ENCODE peak calls at places on chromosomes 6 and 20, in five cellular contexts. M is spleen, V is aorta, F is adrenal gland, Z is GM23338. K is an unnamed sample.
A peak's percentile ranks its signal among the peaks of the same experiment; 100 is the strongest.

GRCh38 chr20:33645421-33645820 is 16.7 kb upstream of the C20orf144 start:
- DNase-seq in M (no peak), V (no peak), F (no peak), Z (no peak), K (no peak)

GRCh38 chr6:20652691-20653479 is 118.6 kb downstream of the CDKAL1 start:
- DNase-seq in Z (no peak), F (no peak), M (no peak), V (no peak), K (peak; percentile 37)

GRCh38 chr20:33233129-33233774 is 2.5 kb upstream of the BPIFA1 start:
- DNase-seq in Z (peak; percentile 74), V (no peak), F (no peak), M (no peak), K (no peak)

GRCh38 chr6:3869284-3869631 is 20.1 kb downstream of the FAM50B start:
- DNase-seq in V (no peak), M (no peak), Z (no peak), F (no peak), K (no peak)

GRCh38 chr6:114989279-114989964 is 646.6 kb upstream of the HS3ST5 start:
- DNase-seq in V (no peak), Z (no peak), F (no peak), M (no peak), K (no peak)

GRCh38 chr20:50431066-50431450 is 79.1 kb upstream of the PTPN1 start:
- DNase-seq in M (no peak), V (no peak), Z (no peak), F (no peak), K (no peak)

GRCh38 chr6:155328539-155329459 is 14.5 kb upstream of the TFB1M start:
- DNase-seq in M (no peak), V (no peak), Z (no peak), F (no peak), K (no peak)

GRCh38 chr6:82364087-82365010 is 732 bp downstream of the TPBG start:
- DNase-seq in V (peak; percentile 90), F (peak; percentile 17), Z (peak; percentile 79), M (peak; percentile 76), K (peak; percentile 63)

GRCh38 chr6:167469655-167470054 is 144.8 kb downstream of the TTLL2 start:
- DNase-seq in V (no peak), Z (no peak), M (no peak), F (no peak), K (no peak)

GRCh38 chr20:32516985-32517873 is 67.9 kb downstream of the NOL4L start:
- DNase-seq in Z (peak; percentile 58), V (no peak), M (no peak), F (no peak), K (no peak)

GRCh38 chr6:169935348-169935718 is 183.9 kb downstream of the ERMARD start:
- DNase-seq in M (no peak), F (no peak), Z (no peak), V (no peak), K (no peak)

GRCh38 chr6:52284460-52285173 is at the start of gene MCM3:
- DNase-seq in V (peak; percentile 97), M (peak; percentile 97), F (peak; percentile 97), Z (peak; percentile 100), K (peak; percentile 99)

GRCh38 chr6:90186637-90187361 is 109.8 kb downstream of the BACH2 start:
- DNase-seq in F (no peak), V (no peak), Z (peak; percentile 23), M (no peak), K (no peak)

GRCh38 chr6:63492476-63492875 is 79.8 kb upstream of the LOC128125822 start:
- DNase-seq in M (no peak), V (no peak), F (peak; percentile 34), Z (no peak), K (no peak)

GRCh38 chr6:43948527-43949450 is 178.5 kb downstream of the MRPL14 start:
- DNase-seq in V (no peak), Z (no peak), M (no peak), F (no peak), K (no peak)

GRCh38 chr20:34938466-34939163 is 17.0 kb downstream of the GSS start:
- DNase-seq in Z (no peak), M (no peak), F (no peak), V (peak; percentile 78), K (no peak)

GRCh38 chr20:20546402-20546801 is 166.0 kb downstream of the RALGAPA2 start:
- DNase-seq in M (no peak), Z (no peak), F (no peak), V (no peak), K (peak; percentile 9)

DNA sequence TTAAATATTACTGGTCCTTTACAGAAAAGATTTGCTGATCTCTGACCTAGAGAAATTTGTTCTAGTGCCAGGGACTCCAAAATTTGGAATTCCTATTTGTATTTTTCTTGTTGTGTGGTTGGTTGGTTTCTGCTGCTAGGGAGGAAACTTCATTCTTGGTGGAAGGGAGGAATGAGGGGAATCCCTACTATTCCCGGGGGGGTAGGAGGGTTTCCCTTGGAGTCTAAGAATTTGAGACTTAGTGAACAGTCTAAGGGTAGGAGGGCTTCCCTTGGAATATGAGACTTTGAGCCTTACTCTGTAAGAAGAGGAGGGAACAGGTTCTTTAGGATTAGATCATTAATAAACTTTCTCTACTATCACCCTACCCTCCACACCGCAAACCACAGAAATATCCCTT is 67.1 kb upstream of the ADGRF1 start:
- DNase-seq in M (no peak), V (no peak), Z (no peak), F (no peak), K (no peak)
- H3K27me3 ChIP-seq in M (no peaks in the 10 kb centered on the region), V (no peaks in the 10 kb centered on the region), Z (no peaks in the 10 kb centered on the region), F (no peaks in the 10 kb centered on the region), K (no peaks in the 10 kb centered on the region)

DNA sequence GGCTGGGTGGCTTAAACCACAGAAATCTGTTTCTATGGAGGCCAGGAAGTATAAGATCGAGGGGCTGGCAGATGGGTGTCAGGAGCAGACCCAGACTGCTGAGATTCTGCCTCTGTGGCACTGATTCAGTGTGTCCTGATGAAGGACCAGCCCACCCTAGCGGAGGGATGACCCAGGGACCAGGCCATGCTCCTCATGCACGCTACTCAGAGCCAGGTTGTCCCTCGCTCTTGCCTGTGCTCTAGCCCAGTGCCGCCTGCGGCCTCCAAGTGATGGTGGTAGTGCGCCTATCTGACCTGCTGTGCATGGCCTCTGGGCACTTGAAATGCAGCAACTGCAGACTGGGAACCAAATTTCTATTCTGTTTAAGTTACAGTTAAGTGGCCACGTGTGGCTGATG is 13.1 kb upstream of the APMAP start:
- DNase-seq in M (peak; percentile 54), F (no peak), Z (no peak), V (peak; percentile 70), K (no peak)
- H3K27ac ChIP-seq in M (no peak overlapping the region), F (no peak overlapping the region), Z (no peak overlapping the region), V (no peak overlapping the region), K (no peak overlapping the region)

GRCh38 chr20:10507052-10507451 is 71.9 kb downstream of the SLX4IP start:
- DNase-seq in M (no peak), F (no peak), V (no peak), Z (no peak), K (no peak)
- H3K4me1 ChIP-seq in M (peaks cover 10% of the 10 kb centered on the region), F (peaks cover 70% of the 10 kb centered on the region), V (peaks cover 5% of the 10 kb centered on the region), Z (peaks cover 14% of the 10 kb centered on the region), K (peaks cover 37% of the 10 kb centered on the region)

GRCh38 chr20:63177785-63178444 is 38.0 kb downstream of the YTHDF1 start:
- DNase-seq in F (no peak), M (peak; percentile 62), Z (no peak), V (no peak), K (no peak)
- H3K27me3 ChIP-seq in F (peaks cover 90% of the 10 kb centered on the region), M (peaks cover 11% of the 10 kb centered on the region), Z (peaks cover 55% of the 10 kb centered on the region), V (peaks cover 2% of the 10 kb centered on the region), K (peaks cover 84% of the 10 kb centered on the region)

DNA sequence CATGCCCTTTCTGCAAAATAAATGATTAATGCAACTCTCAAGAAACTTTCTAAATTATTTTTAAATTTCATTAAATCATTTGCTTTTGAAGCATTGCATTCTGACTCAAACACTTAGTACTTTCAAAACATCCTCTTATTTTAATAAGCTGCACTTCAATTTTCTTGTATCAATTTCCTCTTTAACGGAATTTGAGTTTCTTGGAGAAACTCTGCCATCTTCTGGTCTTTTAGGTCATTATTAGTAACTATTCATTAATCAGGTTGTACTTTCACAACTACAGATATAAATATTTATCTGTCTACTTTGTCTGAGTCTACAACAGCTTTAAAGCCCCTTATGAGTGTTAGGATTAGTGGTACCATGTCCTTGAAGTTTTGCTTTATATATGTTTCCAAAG is 30.2 kb downstream of the TMX4 start:
- DNase-seq in F (no peak), Z (no peak), M (no peak), V (no peak), K (no peak)
- H3K27ac ChIP-seq in F (no peak overlapping the region), Z (no peak overlapping the region), M (no peak overlapping the region), V (no peak overlapping the region), K (no peak overlapping the region)

K was measured in foreskin keratinocyte.